ENCODE peak calls at places on chromosomes 12 and 14, in seven cellular contexts. One of them, this sample, is unnamed.
A peak's percentile ranks its signal among the peaks of the same experiment; 100 is the strongest.

GRCh38 chr12:63420206-63420644 is 248.1 kb downstream of the DPY19L2 start:
- DNase-seq in AG08396: peak; percentile 51
- DNase-seq in brain microvascular endothelial cell: peak; percentile 88
- DNase-seq in CD4-positive, alpha-beta T cell: no peak
- DNase-seq in Ammon's horn: no peak
- DNase-seq in AG04450: peak; percentile 27
- DNase-seq in skeletal muscle cell: peak; percentile 12
- DNase-seq in this sample: peak; percentile 12

GRCh38 chr12:79121486-79121885 is 256.9 kb downstream of the SYT1 start:
- DNase-seq in AG08396: no peak
- DNase-seq in brain microvascular endothelial cell: no peak
- DNase-seq in CD4-positive, alpha-beta T cell: no peak
- DNase-seq in Ammon's horn: no peak
- DNase-seq in AG04450: no peak
- DNase-seq in skeletal muscle cell: no peak
- DNase-seq in this sample: no peak

GRCh38 chr12:32983332-32983731 is 86.8 kb upstream of the PKP2 start:
- DNase-seq in AG08396: no peak
- DNase-seq in brain microvascular endothelial cell: no peak
- DNase-seq in CD4-positive, alpha-beta T cell: no peak
- DNase-seq in Ammon's horn: no peak
- DNase-seq in AG04450: no peak
- DNase-seq in skeletal muscle cell: no peak
- DNase-seq in this sample: no peak

GRCh38 chr12:30792648-30793499 is 38.1 kb upstream of the CAPRIN2 start:
- DNase-seq in AG08396: peak; percentile 34
- DNase-seq in brain microvascular endothelial cell: peak; percentile 56
- DNase-seq in CD4-positive, alpha-beta T cell: no peak
- DNase-seq in Ammon's horn: no peak
- DNase-seq in AG04450: no peak
- DNase-seq in skeletal muscle cell: no peak
- DNase-seq in this sample: no peak

GRCh38 chr12:108568653-108569154 is 6.3 kb downstream of the ISCU start:
- DNase-seq in AG08396: no peak
- DNase-seq in brain microvascular endothelial cell: no peak
- DNase-seq in CD4-positive, alpha-beta T cell: peak; percentile 63
- DNase-seq in Ammon's horn: no peak
- DNase-seq in AG04450: no peak
- DNase-seq in skeletal muscle cell: no peak
- DNase-seq in this sample: no peak

GRCh38 chr14:93014038-93015023 is 91.4 kb downstream of the CHGA start:
- DNase-seq in AG08396: no peak
- DNase-seq in brain microvascular endothelial cell: no peak
- DNase-seq in CD4-positive, alpha-beta T cell: no peak
- DNase-seq in Ammon's horn: no peak
- DNase-seq in AG04450: no peak
- DNase-seq in skeletal muscle cell: no peak
- DNase-seq in this sample: no peak

GRCh38 chr12:110684322-110684836 is 4.5 kb downstream of the HVCN1 start:
- DNase-seq in AG08396: no peak
- DNase-seq in brain microvascular endothelial cell: no peak
- DNase-seq in CD4-positive, alpha-beta T cell: no peak
- DNase-seq in Ammon's horn: no peak
- DNase-seq in AG04450: peak; percentile 42
- DNase-seq in skeletal muscle cell: no peak
- DNase-seq in this sample: no peak

GRCh38 chr12:53761306-53761705 is 9.5 kb upstream of the CISTR start:
- DNase-seq in AG08396: no peak
- DNase-seq in brain microvascular endothelial cell: no peak
- DNase-seq in CD4-positive, alpha-beta T cell: no peak
- DNase-seq in Ammon's horn: no peak
- DNase-seq in AG04450: no peak
- DNase-seq in skeletal muscle cell: no peak
- DNase-seq in this sample: no peak

GRCh38 chr12:92821142-92821541 is 108.0 kb downstream of the EEA1 start:
- DNase-seq in AG08396: no peak
- DNase-seq in brain microvascular endothelial cell: no peak
- DNase-seq in CD4-positive, alpha-beta T cell: no peak
- DNase-seq in Ammon's horn: no peak
- DNase-seq in AG04450: no peak
- DNase-seq in skeletal muscle cell: no peak
- DNase-seq in this sample: no peak

GRCh38 chr12:115023279-115023678 is 339.3 kb upstream of the TBX3 start:
- DNase-seq in AG08396: peak; percentile 46
- DNase-seq in brain microvascular endothelial cell: no peak
- DNase-seq in CD4-positive, alpha-beta T cell: no peak
- DNase-seq in Ammon's horn: peak; percentile 14
- DNase-seq in AG04450: peak; percentile 32
- DNase-seq in skeletal muscle cell: peak; percentile 25
- DNase-seq in this sample: peak; percentile 27

GRCh38 chr14:77584809-77585208 is 31.6 kb downstream of the SPTLC2 start:
- DNase-seq in AG08396: no peak
- DNase-seq in brain microvascular endothelial cell: no peak
- DNase-seq in CD4-positive, alpha-beta T cell: no peak
- DNase-seq in Ammon's horn: peak; percentile 61
- DNase-seq in AG04450: no peak
- DNase-seq in skeletal muscle cell: no peak
- DNase-seq in this sample: no peak

GRCh38 chr14:23206422-23207145 is 23.1 kb upstream of the SLC7A8 start:
- DNase-seq in AG08396: no peak
- DNase-seq in brain microvascular endothelial cell: no peak
- DNase-seq in CD4-positive, alpha-beta T cell: no peak
- DNase-seq in Ammon's horn: no peak
- DNase-seq in AG04450: no peak
- DNase-seq in skeletal muscle cell: no peak
- DNase-seq in this sample: no peak

GRCh38 chr12:22287776-22288621 is 46.5 kb downstream of the ST8SIA1 start:
- DNase-seq in AG08396: peak; percentile 18
- DNase-seq in brain microvascular endothelial cell: peak; percentile 55
- DNase-seq in CD4-positive, alpha-beta T cell: peak; percentile 6
- DNase-seq in Ammon's horn: no peak
- DNase-seq in AG04450: no peak
- DNase-seq in skeletal muscle cell: no peak
- DNase-seq in this sample: no peak

GRCh38 chr12:104055686-104056388 is 5.8 kb upstream of the GLT8D2 start:
- DNase-seq in AG08396: peak; percentile 36
- DNase-seq in brain microvascular endothelial cell: no peak
- DNase-seq in CD4-positive, alpha-beta T cell: no peak
- DNase-seq in Ammon's horn: no peak
- DNase-seq in AG04450: no peak
- DNase-seq in skeletal muscle cell: no peak
- DNase-seq in this sample: peak; percentile 28

GRCh38 chr14:50053935-50054334 is 62.4 kb downstream of the VCPKMT start:
- DNase-seq in AG08396: no peak
- DNase-seq in brain microvascular endothelial cell: no peak
- DNase-seq in CD4-positive, alpha-beta T cell: no peak
- DNase-seq in Ammon's horn: no peak
- DNase-seq in AG04450: no peak
- DNase-seq in skeletal muscle cell: no peak
- DNase-seq in this sample: no peak

GRCh38 chr14:22898302-22898894 is 15.4 kb downstream of the REM2 start:
- DNase-seq in AG08396: no peak
- DNase-seq in brain microvascular endothelial cell: peak; percentile 78
- DNase-seq in CD4-positive, alpha-beta T cell: no peak
- DNase-seq in Ammon's horn: no peak
- DNase-seq in AG04450: peak; percentile 38
- DNase-seq in skeletal muscle cell: peak; percentile 62
- DNase-seq in this sample: peak; percentile 53

GRCh38 chr14:31842905-31843304 is 234.2 kb upstream of the ARHGAP5 start:
- DNase-seq in AG08396: no peak
- DNase-seq in brain microvascular endothelial cell: no peak
- DNase-seq in CD4-positive, alpha-beta T cell: no peak
- DNase-seq in Ammon's horn: no peak
- DNase-seq in AG04450: no peak
- DNase-seq in skeletal muscle cell: peak; percentile 8
- DNase-seq in this sample: no peak

GRCh38 chr12:124869011-124869665 is 5.5 kb upstream of the SCARB1 start:
- DNase-seq in AG08396: no peak
- DNase-seq in brain microvascular endothelial cell: no peak
- DNase-seq in CD4-positive, alpha-beta T cell: no peak
- DNase-seq in Ammon's horn: peak; percentile 72
- DNase-seq in AG04450: no peak
- DNase-seq in skeletal muscle cell: no peak
- DNase-seq in this sample: no peak

GRCh38 chr14:24678801-24679247 is 44.8 kb upstream of the GZMB start:
- DNase-seq in AG08396: peak; percentile 80
- DNase-seq in brain microvascular endothelial cell: peak; percentile 67
- DNase-seq in CD4-positive, alpha-beta T cell: peak; percentile 47
- DNase-seq in Ammon's horn: peak; percentile 89
- DNase-seq in AG04450: peak; percentile 69
- DNase-seq in skeletal muscle cell: peak; percentile 62
- DNase-seq in this sample: peak; percentile 21

GRCh38 chr12:68294246-68294645 is 37.9 kb downstream of the MDM1 start:
- DNase-seq in AG08396: no peak
- DNase-seq in brain microvascular endothelial cell: no peak
- DNase-seq in CD4-positive, alpha-beta T cell: no peak
- DNase-seq in Ammon's horn: no peak
- DNase-seq in AG04450: no peak
- DNase-seq in skeletal muscle cell: no peak
- DNase-seq in this sample: no peak

GRCh38 chr14:63986789-63987533 is 134.2 kb downstream of the SYNE2 start:
- DNase-seq in AG08396: peak; percentile 33
- DNase-seq in brain microvascular endothelial cell: peak; percentile 65
- DNase-seq in CD4-positive, alpha-beta T cell: no peak
- DNase-seq in Ammon's horn: no peak
- DNase-seq in AG04450: peak; percentile 16
- DNase-seq in skeletal muscle cell: peak; percentile 87
- DNase-seq in this sample: peak; percentile 71

GRCh38 chr12:57185906-57186508 is 30.6 kb upstream of the NXPH4 start:
- DNase-seq in AG08396: no peak
- DNase-seq in brain microvascular endothelial cell: no peak
- DNase-seq in CD4-positive, alpha-beta T cell: no peak
- DNase-seq in Ammon's horn: no peak
- DNase-seq in AG04450: no peak
- DNase-seq in skeletal muscle cell: no peak
- DNase-seq in this sample: no peak

GRCh38 chr12:14970467-14970866 is 2.4 kb upstream of the PDE6H start:
- DNase-seq in AG08396: peak; percentile 39
- DNase-seq in brain microvascular endothelial cell: no peak
- DNase-seq in CD4-positive, alpha-beta T cell: no peak
- DNase-seq in Ammon's horn: no peak
- DNase-seq in AG04450: no peak
- DNase-seq in skeletal muscle cell: no peak
- DNase-seq in this sample: no peak

GRCh38 chr12:54009171-54010052 is 627 bp downstream of the HOXC8 start:
- DNase-seq in AG08396: peak; percentile 68
- DNase-seq in brain microvascular endothelial cell: no peak
- DNase-seq in CD4-positive, alpha-beta T cell: no peak
- DNase-seq in Ammon's horn: no peak
- DNase-seq in AG04450: no peak
- DNase-seq in skeletal muscle cell: no peak
- DNase-seq in this sample: no peak

GRCh38 chr12:86193931-86194330 is 62.3 kb downstream of the MGAT4C start:
- DNase-seq in AG08396: no peak
- DNase-seq in brain microvascular endothelial cell: no peak
- DNase-seq in CD4-positive, alpha-beta T cell: no peak
- DNase-seq in Ammon's horn: no peak
- DNase-seq in AG04450: peak; percentile 8
- DNase-seq in skeletal muscle cell: peak; percentile 10
- DNase-seq in this sample: no peak

GRCh38 chr14:102654298-102654697 is 61.8 kb downstream of the RCOR1 start:
- DNase-seq in AG08396: no peak
- DNase-seq in brain microvascular endothelial cell: no peak
- DNase-seq in CD4-positive, alpha-beta T cell: no peak
- DNase-seq in Ammon's horn: no peak
- DNase-seq in AG04450: no peak
- DNase-seq in skeletal muscle cell: no peak
- DNase-seq in this sample: no peak